ENCODE peak calls at places on chromosomes 4 and X, in five cellular contexts. V is HT1080, O is neural crest cell, Q is NCI-H2029 treated with DMSO at 0.1 percent for 48 hours, I is sciatic nerve. J is an unnamed sample.

GRCh38 chrX:10156199-10157031 is at the start of gene CLCN4:
- DNase-seq in Q (no peak), O (peak; percentile 30), I (no peak), V (no peak), J (peak; percentile 48)

GRCh38 chr4:56908206-56909082 is 744 bp downstream of the REST start:
- DNase-seq in Q (no peak), O (peak; percentile 62), V (peak; percentile 62), I (peak; percentile 78), J (no peak)

GRCh38 chr4:80058740-80059139 is 14.3 kb downstream of the ANTXR2 start:
- DNase-seq in V (peak; percentile 26), O (no peak), Q (no peak), I (no peak), J (no peak)

GRCh38 chr4:171629737-171630136 is 183.5 kb upstream of the GALNTL6 start:
- DNase-seq in I (no peak), Q (no peak), O (no peak), V (no peak), J (no peak)

GRCh38 chrX:106484233-106484632 is 127.5 kb upstream of the RADX start:
- DNase-seq in Q (no peak), I (no peak), V (peak; percentile 19), O (no peak), J (no peak)

GRCh38 chr4:151559595-151559994 is 150.6 kb downstream of the FHIP1A start:
- DNase-seq in V (no peak), Q (no peak), I (no peak), O (no peak), J (no peak)

GRCh38 chr4:102519925-102520324 is 18.8 kb downstream of the NFKB1 start:
- DNase-seq in I (no peak), O (no peak), Q (no peak), V (no peak), J (no peak)

GRCh38 chrX:925094-925493 is 287.4 kb downstream of the CRLF2 start:
- DNase-seq in O (no peak), V (no peak), Q (no peak), I (no peak), J (no peak)

GRCh38 chr4:148866666-148867065 is 424.5 kb upstream of the NR3C2 start:
- DNase-seq in I (no peak), Q (no peak), O (no peak), V (no peak), J (no peak)

GRCh38 chrX:11665144-11666040 is at the start of gene ARHGAP6:
- DNase-seq in I (peak; percentile 67), Q (no peak), O (peak; percentile 34), V (peak; percentile 40), J (no peak)

GRCh38 chr4:148056879-148057278 is 325.0 kb downstream of the ARHGAP10 start:
- DNase-seq in O (no peak), V (peak; percentile 53), I (peak; percentile 76), Q (peak; percentile 59), J (peak; percentile 29)

GRCh38 chrX:112731793-112732192 is 52.1 kb upstream of the LHFPL1 start:
- DNase-seq in I (no peak), O (no peak), V (no peak), Q (no peak), J (no peak)

GRCh38 chr4:53734584-53735363 is 143.5 kb upstream of the LNX1 start:
- DNase-seq in V (peak; percentile 72), Q (no peak), O (no peak), I (no peak), J (no peak)

GRCh38 chrX:41449615-41450014 is 2.5 kb downstream of the NYX start:
- DNase-seq in O (no peak), V (no peak), I (no peak), Q (no peak), J (no peak)

GRCh38 chr4:150679018-150679766 is 97.2 kb downstream of the MAB21L2 start:
- DNase-seq in O (no peak), V (no peak), I (no peak), Q (no peak), J (no peak)

GRCh38 chr4:108466936-108467902 is 153.2 kb upstream of the RPL34 start:
- DNase-seq in V (peak; percentile 94), Q (no peak), O (no peak), I (no peak), J (no peak)

J was measured in occipital lobe.